ENCODE peak calls at places on chromosomes 5 and 9, in four cellular contexts. Z is fibroblast of villous mesenchyme, A is fibroblast of lung, C is Caco-2. B is an unnamed sample.

GRCh38 chr5:64811050-64811640 is 42.4 kb downstream of the CWC27 start:
- DNase-seq in Z (peak), A (peak), C (peak), B (no peak)

GRCh38 chr5:10476878-10477277 is 35.2 kb downstream of the ROPN1L start:
- DNase-seq in Z (no peak), A (no peak), C (no peak), B (no peak)

GRCh38 chr9:93081931-93082330 is 14.1 kb upstream of the CARD19 start:
- DNase-seq in Z (peak), A (peak), C (no peak), B (no peak)

GRCh38 chr5:58294598-58295298 is 165.1 kb downstream of the PLK2 start:
- DNase-seq in Z (no peak), A (peak), C (no peak), B (no peak)

GRCh38 chr5:849651-850301 is 1.0 kb downstream of the ZDHHC11 start:
- DNase-seq in Z (no peak), A (no peak), C (no peak), B (peak)

GRCh38 chr9:34446468-34446891 is 11.9 kb downstream of the FAM219A start:
- DNase-seq in Z (peak), A (peak), C (no peak), B (no peak)

GRCh38 chr9:8628771-8629170 is 829.2 kb upstream of the DMAC1 start:
- DNase-seq in Z (no peak), A (no peak), C (no peak), B (no peak)

GRCh38 chr5:87308024-87308423 is 40.3 kb downstream of the RASA1 start:
- DNase-seq in Z (no peak), A (peak), C (no peak), B (no peak)

GRCh38 chr5:41120600-41120999 is 49.5 kb upstream of the MROH2B start:
- DNase-seq in Z (no peak), A (no peak), C (no peak), B (no peak)

GRCh38 chr9:114487607-114488300 is 17.5 kb downstream of the WHRN start:
- DNase-seq in Z (peak), A (peak), C (peak), B (no peak)

GRCh38 chr9:110579763-110580255 is 268 bp upstream of the SVEP1 start:
- DNase-seq in Z (peak), A (peak), C (no peak), B (no peak)

GRCh38 chr5:3596261-3596825 is 711 bp downstream of the IRX1 start:
- DNase-seq in Z (no peak), A (peak), C (no peak), B (peak)

GRCh38 chr5:50667653-50668403 is 1.4 kb downstream of the PARP8 start:
- DNase-seq in Z (peak), A (peak), C (peak), B (peak)

GRCh38 chr5:178757410-178757809 is 27.0 kb upstream of the ZNF354A start:
- DNase-seq in Z (no peak), A (no peak), C (no peak), B (no peak)

GRCh38 chr5:106047341-106047740 is 1623.4 kb downstream of the EFNA5 start:
- DNase-seq in Z (no peak), A (no peak), C (no peak), B (no peak)

GRCh38 chr5:80540691-80541090 is 29.4 kb downstream of the ANKRD34B start:
- DNase-seq in Z (no peak), A (peak), C (no peak), B (no peak)

GRCh38 chr9:35689601-35690446 is at the start of gene TPM2:
- DNase-seq in Z (peak), A (peak), C (no peak), B (no peak)

GRCh38 chr9:108743901-108744371 is 111.8 kb downstream of the ACTL7B start:
- DNase-seq in Z (no peak), A (peak), C (peak), B (no peak)

GRCh38 chr5:76256116-76256889 is 146.8 kb upstream of the IQGAP2 start:
- DNase-seq in Z (peak), A (peak), C (peak), B (no peak)

GRCh38 chr5:43425965-43426364 is 13.8 kb upstream of the CCL28 start:
- DNase-seq in Z (peak), A (peak), C (no peak), B (no peak)

GRCh38 chr9:123978981-123979380 is 32.6 kb upstream of the LHX2 start:
- DNase-seq in Z (no peak), A (no peak), C (no peak), B (no peak)

GRCh38 chr5:157562111-157562581 is 13.4 kb downstream of the ADAM19 start:
- DNase-seq in Z (no peak), A (peak), C (no peak), B (no peak)

GRCh38 chr5:773517-774264 is 10.8 kb downstream of the ZDHHC11B start:
- DNase-seq in Z (no peak), A (no peak), C (no peak), B (peak)

DNA sequence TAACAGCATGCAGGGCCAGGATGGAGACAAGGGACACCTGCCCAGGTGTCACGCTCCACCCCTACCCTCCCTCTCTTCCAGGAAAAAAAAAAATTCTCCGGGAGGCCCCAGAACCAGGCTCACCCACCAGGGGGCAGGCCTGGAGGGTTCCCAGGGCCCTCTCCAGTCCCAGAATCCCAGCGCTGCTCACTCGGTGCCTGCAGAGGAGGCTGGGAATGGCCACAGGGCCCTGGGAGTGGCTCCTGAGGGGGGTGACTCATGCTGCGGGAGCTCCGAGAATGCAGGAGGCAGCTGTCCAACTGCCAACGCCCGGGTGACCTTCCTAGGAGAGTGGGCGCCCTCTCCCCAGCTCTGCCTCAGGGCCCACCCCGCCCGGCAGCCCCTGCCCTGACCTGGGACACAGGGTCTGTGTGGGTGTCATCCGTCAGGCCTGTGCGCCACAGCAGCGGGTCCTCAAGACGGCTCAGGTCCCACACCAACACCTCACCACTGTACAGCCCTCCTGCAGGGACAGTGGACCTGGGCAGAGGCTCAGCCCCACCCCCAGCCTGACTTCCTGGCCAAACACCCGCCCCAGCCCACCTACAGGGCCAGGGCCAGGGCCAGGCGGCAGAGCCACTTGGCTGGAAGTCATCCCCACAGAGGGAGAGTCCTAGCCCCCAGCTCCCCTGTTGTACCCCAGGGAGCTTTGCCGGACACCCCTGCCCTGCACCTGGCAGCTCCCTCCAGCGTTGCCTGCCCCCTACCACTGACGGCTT is 21.2 kb downstream of the DYNC2I2 start:
- DNase-seq in Z (peak), A (peak), C (peak), B (peak)
- H3K4me3 ChIP-seq in Z (no peak), A (no peak), C (peak), B (peak)

DNA sequence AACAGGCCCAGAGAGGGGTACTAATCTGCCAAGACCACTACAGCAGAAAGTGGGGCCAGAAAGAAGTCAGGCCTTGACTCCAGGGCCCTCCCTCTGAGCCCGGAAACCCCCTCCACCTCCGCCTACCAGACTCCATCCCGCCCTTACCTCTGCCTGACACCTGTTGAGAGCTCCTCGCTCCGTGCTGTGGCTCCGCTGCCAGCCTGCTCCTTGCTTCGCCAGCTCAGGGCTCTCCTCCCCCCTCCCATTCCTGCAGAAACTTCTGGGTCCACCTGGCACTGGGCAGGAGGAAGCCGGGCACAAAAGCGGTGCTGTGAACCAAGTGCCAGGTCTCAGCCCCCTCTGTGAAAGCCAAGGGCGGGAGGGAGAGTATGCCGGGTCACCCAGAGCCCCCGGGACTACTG is 6.4 kb upstream of the ST6GALNAC6 start:
- DNase-seq in Z (no peak), A (no peak), C (no peak), B (peak)
- H3K4me3 ChIP-seq in Z (no peak), A (no peak), C (no peak), B (no peak)

DNA sequence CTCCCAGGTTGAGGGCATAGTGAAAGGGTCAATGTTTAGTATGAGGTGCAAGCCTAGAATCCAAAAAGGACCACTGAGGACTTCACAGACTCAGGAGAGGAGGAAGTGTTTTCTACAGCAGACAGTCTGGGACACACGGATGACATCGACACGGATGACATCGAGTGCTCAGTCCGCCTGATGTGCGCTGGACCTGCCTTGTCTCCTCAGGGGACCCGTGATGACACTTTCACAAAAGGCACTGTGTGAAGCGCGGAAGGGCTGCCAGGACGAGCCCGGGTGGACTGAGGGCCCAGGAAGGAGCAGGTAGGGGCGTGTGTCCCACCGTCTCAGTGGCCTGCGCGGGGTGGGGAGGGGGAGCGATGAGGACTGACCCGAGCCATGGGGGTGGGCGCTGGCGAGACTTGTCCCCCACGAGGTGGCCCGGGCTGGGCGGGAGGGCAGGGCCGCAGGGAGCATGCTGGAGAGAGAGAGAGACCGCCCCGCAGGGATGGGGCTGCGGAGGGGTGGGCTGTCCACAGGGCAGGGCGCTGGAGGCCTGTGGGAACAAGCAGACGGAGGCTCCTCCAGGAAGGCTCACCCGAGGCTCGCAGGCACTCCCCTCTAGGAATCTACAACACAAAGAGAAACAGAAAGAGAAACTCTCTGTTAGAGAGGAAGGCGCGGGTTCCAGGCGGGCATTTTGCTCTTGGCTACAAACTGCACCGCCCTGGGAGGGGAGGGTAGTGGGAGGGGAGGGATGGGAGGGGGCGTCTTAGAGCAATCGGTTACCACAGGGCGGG is 54.9 kb downstream of the USP20 start:
- DNase-seq in Z (no peak), A (no peak), C (no peak), B (peak)
- H3K4me3 ChIP-seq in Z (no peak), A (no peak), C (no peak), B (peak)

GRCh38 chr5:131226899-131227298 is 37.0 kb upstream of the CDC42SE2 start:
- DNase-seq in Z (no peak), A (peak), C (no peak), B (no peak)

GRCh38 chr5:131222731-131223130 is 41.1 kb upstream of the CDC42SE2 start:
- DNase-seq in Z (no peak), A (no peak), C (no peak), B (no peak)

GRCh38 chr5:131223751-131224386 is 40.0 kb upstream of the CDC42SE2 start:
- DNase-seq in Z (no peak), A (no peak), C (no peak), B (no peak)

GRCh38 chr5:131224387-131225191 is 39.3 kb upstream of the CDC42SE2 start:
- DNase-seq in Z (no peak), A (no peak), C (no peak), B (no peak)

DNA sequence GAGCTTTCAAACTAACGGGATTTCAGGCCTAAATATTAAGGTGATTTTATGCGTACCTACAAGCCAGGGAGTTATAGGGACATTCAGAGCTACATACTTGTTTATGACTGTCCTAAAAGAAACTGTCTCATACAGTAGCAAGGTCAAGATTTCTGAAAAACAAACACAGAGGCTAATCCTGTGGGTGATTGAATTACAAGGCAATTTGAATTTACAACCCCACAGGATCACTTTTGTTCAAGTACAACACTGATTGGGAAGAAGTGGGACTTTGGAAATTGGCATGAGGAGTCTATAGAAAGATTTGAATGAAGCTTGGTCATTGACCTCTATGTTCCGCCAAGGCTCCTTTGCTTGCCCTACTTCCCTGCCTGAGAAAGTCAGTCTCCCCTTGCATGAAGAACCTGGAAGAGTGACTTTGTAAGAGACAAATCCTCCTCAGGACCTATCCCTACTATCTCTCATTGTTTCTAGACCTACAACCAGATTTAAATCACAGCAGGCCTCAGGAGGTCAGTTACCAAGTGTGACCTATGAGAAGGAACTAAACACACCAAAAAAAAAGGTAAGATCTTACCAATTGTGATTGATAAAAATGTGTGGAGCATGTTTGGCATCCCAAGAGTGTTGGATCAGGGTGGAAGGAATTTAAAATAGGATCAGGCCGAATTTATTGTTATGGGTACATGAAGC is 38.4 kb upstream of the CDC42SE2 start:
- DNase-seq in Z (no peak), A (no peak), C (no peak), B (no peak)
- H3K4me3 ChIP-seq in Z (no peak), A (no peak), C (no peak), B (no peak)

GRCh38 chr5:119273391-119273839 is 82.4 kb upstream of the TNFAIP8 start:
- DNase-seq in Z (peak), A (no peak), C (no peak), B (no peak)

GRCh38 chr5:119270121-119270565 is 85.7 kb upstream of the TNFAIP8 start:
- DNase-seq in Z (no peak), A (no peak), C (no peak), B (no peak)

GRCh38 chr5:119274024-119274766 is 81.6 kb upstream of the TNFAIP8 start:
- DNase-seq in Z (peak), A (peak), C (peak), B (no peak)

GRCh38 chr5:119270955-119271757 is 84.7 kb upstream of the TNFAIP8 start:
- DNase-seq in Z (peak), A (no peak), C (no peak), B (no peak)

GRCh38 chr5:119271758-119272730 is 83.8 kb upstream of the TNFAIP8 start:
- DNase-seq in Z (peak), A (no peak), C (no peak), B (no peak)
- H3K4me3 ChIP-seq in Z (no peak), A (no peak), C (no peak), B (no peak)

GRCh38 chr5:39476466-39477215 is 51.9 kb upstream of the DAB2 start:
- DNase-seq in Z (peak), A (peak), C (no peak), B (no peak)

GRCh38 chr5:39482098-39482497 is 57.3 kb upstream of the DAB2 start:
- DNase-seq in Z (no peak), A (no peak), C (no peak), B (no peak)

GRCh38 chr5:39479537-39479936 is 54.8 kb upstream of the DAB2 start:
- DNase-seq in Z (no peak), A (no peak), C (no peak), B (no peak)

GRCh38 chr5:39475055-39475454 is 50.3 kb upstream of the DAB2 start:
- DNase-seq in Z (no peak), A (no peak), C (no peak), B (no peak)

GRCh38 chr5:39478851-39479250 is 54.1 kb upstream of the DAB2 start:
- DNase-seq in Z (peak), A (peak), C (no peak), B (no peak)
- H3K4me3 ChIP-seq in Z (no peak), A (no peak), C (no peak), B (no peak)

DNA sequence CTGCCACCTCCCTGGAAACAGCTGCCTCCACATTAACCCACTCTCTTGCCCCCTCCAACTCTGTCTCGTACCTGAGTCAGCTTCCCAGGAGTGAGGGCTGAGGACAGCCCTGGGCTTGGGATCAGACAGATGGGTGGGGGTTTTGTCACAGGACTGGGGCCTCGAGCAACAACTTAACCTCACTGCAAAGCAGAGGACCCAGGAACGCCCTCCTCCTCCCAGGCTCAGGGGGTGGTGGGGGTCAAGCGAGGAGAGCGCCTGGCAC is 446 bp downstream of the SARDH start:
- DNase-seq in Z (no peak), A (no peak), C (no peak), B (no peak)
- H3K4me3 ChIP-seq in Z (peak), A (no peak), C (no peak), B (peak)